ENCODE peak calls at places on chromosomes 3 and 15, in four cellular contexts. O, A, R and J are unnamed samples.

GRCh38 chr15:42104095-42104891 is 9.9 kb upstream of the PLA2G4D start:
- DNase-seq in A (peak), R (no peak), O (no peak), J (no peak)

GRCh38 chr15:24878153-24878552 is 76.6 kb upstream of the SNRPN start:
- DNase-seq in A (peak), O (peak), R (no peak), J (no peak)

GRCh38 chr15:70036585-70037343 is 61.0 kb downstream of the TLE3 start:
- DNase-seq in A (peak), R (peak), O (no peak), J (peak)

GRCh38 chr3:13301295-13301987 is 118.7 kb downstream of the NUP210 start:
- DNase-seq in R (no peak), A (no peak), O (peak), J (peak)

GRCh38 chr3:53159415-53160135 is 1.4 kb upstream of the PRKCD start:
- DNase-seq in R (peak), O (no peak), A (no peak), J (peak)

GRCh38 chr15:57215371-57215770 is 160.9 kb upstream of the CGNL1 start:
- DNase-seq in A (no peak), R (no peak), O (no peak), J (no peak)

GRCh38 chr15:41851755-41852370 is 13.2 kb downstream of the PLA2G4B start:
- DNase-seq in R (no peak), A (no peak), O (no peak), J (no peak)

GRCh38 chr15:70469651-70470555 is 293.5 kb downstream of the UACA start:
- DNase-seq in R (no peak), A (no peak), O (no peak), J (no peak)

GRCh38 chr3:9499455-9500107 is 54.0 kb downstream of the LHFPL4 start:
- DNase-seq in R (no peak), A (no peak), O (no peak), J (peak)

GRCh38 chr3:179068779-179069530 is 2.7 kb downstream of the ZMAT3 start:
- DNase-seq in O (no peak), R (no peak), A (no peak), J (no peak)

GRCh38 chr15:66847565-66847991 is 145.5 kb downstream of the SMAD6 start:
- DNase-seq in R (peak), O (no peak), A (no peak), J (no peak)

GRCh38 chr15:50452927-50453326 is 28.7 kb downstream of the USP8 start:
- DNase-seq in R (no peak), A (no peak), O (no peak), J (no peak)

GRCh38 chr15:48962662-48963523 is 826 bp downstream of the SHC4 start:
- DNase-seq in A (peak), R (no peak), O (no peak), J (peak)

GRCh38 chr3:161275919-161276318 is 54.8 kb downstream of the NMD3 start:
- DNase-seq in O (no peak), R (no peak), A (no peak), J (no peak)

GRCh38 chr3:46692566-46692983 is 904 bp downstream of the ALS2CL start:
- DNase-seq in O (peak), R (peak), A (peak), J (no peak)

GRCh38 chr3:111732248-111732879 is 126.7 kb upstream of the PHLDB2 start:
- DNase-seq in A (no peak), O (no peak), R (peak), J (peak)

GRCh38 chr3:188558343-188559068 is 404.5 kb downstream of the LPP start:
- DNase-seq in A (no peak), R (no peak), O (peak), J (no peak)

GRCh38 chr15:72272997-72273352 is 621 bp upstream of the PARP6 start:
- DNase-seq in O (no peak), A (no peak), R (no peak), J (no peak)

GRCh38 chr3:60133269-60133877 is 1083.5 kb upstream of the CFAP20DC start:
- DNase-seq in O (no peak), A (no peak), R (no peak), J (no peak)

GRCh38 chr3:21390856-21391255 is 360.2 kb downstream of the ZNF385D start:
- DNase-seq in R (no peak), O (peak), A (no peak), J (no peak)

GRCh38 chr3:100045696-100046095 is 68.6 kb downstream of the FILIP1L start:
- DNase-seq in A (peak), O (peak), R (no peak), J (peak)

GRCh38 chr3:146222204-146223046 is 28.5 kb downstream of the PLSCR4 start:
- DNase-seq in A (no peak), R (no peak), O (peak), J (peak)

GRCh38 chr3:182138388-182138787 is 426.7 kb downstream of the SOX2 start:
- DNase-seq in O (no peak), A (no peak), R (no peak), J (no peak)

GRCh38 chr3:140911822-140912221 is 29.8 kb upstream of the SLC25A36 start:
- DNase-seq in R (no peak), O (no peak), A (no peak), J (no peak)

GRCh38 chr15:49926731-49927130 is 192.3 kb downstream of the ATP8B4 start:
- DNase-seq in O (no peak), A (no peak), R (no peak), J (no peak)

GRCh38 chr3:189824629-189825312 is 193.6 kb downstream of the TP63 start:
- DNase-seq in A (no peak), R (no peak), O (peak), J (peak)

GRCh38 chr3:38097446-38098375 is 39.2 kb downstream of the ACAA1 start:
- DNase-seq in A (peak), O (no peak), R (no peak), J (peak)

GRCh38 chr15:66765478-66766281 is 63.6 kb downstream of the SMAD6 start:
- DNase-seq in O (peak), R (peak), A (peak), J (peak)

GRCh38 chr15:67865331-67865730 is 25.5 kb upstream of the RNU6-1 start:
- DNase-seq in A (no peak), O (peak), R (no peak), J (peak)

GRCh38 chr3:87420171-87420570 is 143.8 kb upstream of the POU1F1 start:
- DNase-seq in R (no peak), A (no peak), O (peak), J (no peak)

GRCh38 chr3:182133752-182134151 is 422.0 kb downstream of the SOX2 start:
- DNase-seq in R (no peak), O (peak), A (no peak), J (no peak)

GRCh38 chr15:68822818-68823217 is 2.1 kb upstream of the ANP32A start:
- DNase-seq in R (no peak), O (no peak), A (no peak), J (no peak)

GRCh38 chr15:31977138-31977537 is 53.2 kb upstream of the CHRNA7 start:
- DNase-seq in O (no peak), R (no peak), A (no peak), J (no peak)

GRCh38 chr15:31973197-31973596 is 57.1 kb upstream of the CHRNA7 start:
- DNase-seq in O (no peak), R (no peak), A (no peak), J (no peak)

GRCh38 chr15:31974154-31974794 is 56.0 kb upstream of the CHRNA7 start:
- DNase-seq in A (no peak), O (no peak), R (no peak), J (no peak)

GRCh38 chr15:31975446-31976229 is 54.7 kb upstream of the CHRNA7 start:
- DNase-seq in A (no peak), R (no peak), O (no peak), J (no peak)

DNA sequence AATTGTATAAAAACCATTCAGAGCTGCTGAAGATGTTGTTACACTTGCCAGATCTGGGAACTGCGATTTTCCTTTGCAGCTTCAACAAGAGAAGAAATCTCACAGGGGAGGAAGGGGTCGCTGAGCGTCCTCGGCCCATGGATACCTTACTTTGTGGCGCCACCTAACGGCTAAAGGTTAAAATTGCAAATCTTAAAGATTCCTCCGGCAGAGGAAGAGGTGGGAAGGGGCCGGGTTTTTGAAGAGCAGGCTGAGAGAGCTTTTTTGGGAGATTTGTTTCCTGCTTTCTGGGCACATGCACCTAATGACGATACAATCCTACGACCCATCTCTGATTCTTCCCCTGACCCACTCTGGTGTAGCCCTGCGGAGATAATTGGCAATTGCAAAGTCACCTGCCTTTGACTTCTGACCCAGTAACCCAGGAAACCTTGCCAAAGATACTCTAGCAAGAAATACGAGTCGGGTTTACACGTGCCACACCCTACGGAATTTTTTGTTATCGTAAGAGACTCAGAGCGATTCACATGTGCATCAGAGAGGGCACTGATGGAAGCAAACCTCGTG is 55.4 kb upstream of the CHRNA7 start:
- DNase-seq in R (no peak), A (no peak), O (no peak), J (no peak)
- H3K4me3 ChIP-seq in R (peak), A (no peak), O (peak), J (no peak)

GRCh38 chr3:73848173-73848751 is 223.5 kb upstream of the PDZRN3 start:
- DNase-seq in A (no peak), O (peak), R (no peak), J (peak)
- TF ChIP-seq CTCF in A (peak), O (peak), R (peak), J (peak)

DNA sequence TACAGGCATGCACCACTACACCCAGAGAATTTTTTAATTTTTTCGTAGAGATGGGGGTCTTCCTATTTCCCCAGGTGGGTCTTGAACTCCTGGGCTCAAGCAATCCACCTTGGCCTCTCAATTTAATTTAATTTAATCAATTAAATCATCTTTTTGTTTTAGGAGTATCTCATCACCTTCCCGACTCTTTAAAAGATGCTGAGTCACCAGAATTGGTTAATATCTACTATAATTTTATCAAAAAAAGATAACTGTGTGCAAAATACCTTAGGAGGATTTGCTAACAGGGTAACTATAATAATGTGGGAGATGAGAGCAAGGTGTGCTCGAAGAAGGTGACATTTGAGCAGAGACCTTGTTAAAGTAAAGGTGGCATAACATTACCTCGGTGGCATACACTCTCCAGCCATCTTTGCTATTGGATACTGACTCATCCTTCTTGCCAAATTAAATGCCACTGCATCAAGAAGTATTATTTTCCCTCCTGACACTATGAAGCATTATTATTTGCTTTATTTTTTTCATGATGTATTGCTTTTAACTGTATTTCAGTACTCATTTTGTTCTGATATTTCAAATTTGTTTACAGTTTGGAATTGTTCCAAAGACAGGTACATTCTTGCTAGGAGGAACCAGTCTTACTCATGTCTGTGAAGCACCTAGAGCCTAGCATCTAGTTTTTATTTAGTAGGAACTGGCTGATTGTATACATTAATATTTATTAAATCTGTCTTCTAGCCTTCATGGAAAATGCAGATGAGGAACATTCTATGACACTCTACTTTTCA is 200.7 kb downstream of the MBNL1 start:
- DNase-seq in R (no peak), A (no peak), O (no peak), J (peak)
- H3K4me3 ChIP-seq in R (no peak), A (no peak), O (no peak), J (no peak)

GRCh38 chr15:90648137-90649070 is 68.7 kb upstream of the BLM start:
- DNase-seq in A (peak), R (peak), O (peak), J (peak)

GRCh38 chr15:90646662-90647305 is 70.4 kb upstream of the BLM start:
- DNase-seq in R (no peak), A (no peak), O (no peak), J (no peak)

GRCh38 chr15:90647326-90647725 is 69.8 kb upstream of the BLM start:
- DNase-seq in R (no peak), O (no peak), A (no peak), J (no peak)

GRCh38 chr15:90650956-90651689 is 66.0 kb upstream of the BLM start:
- DNase-seq in R (no peak), O (no peak), A (no peak), J (no peak)

DNA sequence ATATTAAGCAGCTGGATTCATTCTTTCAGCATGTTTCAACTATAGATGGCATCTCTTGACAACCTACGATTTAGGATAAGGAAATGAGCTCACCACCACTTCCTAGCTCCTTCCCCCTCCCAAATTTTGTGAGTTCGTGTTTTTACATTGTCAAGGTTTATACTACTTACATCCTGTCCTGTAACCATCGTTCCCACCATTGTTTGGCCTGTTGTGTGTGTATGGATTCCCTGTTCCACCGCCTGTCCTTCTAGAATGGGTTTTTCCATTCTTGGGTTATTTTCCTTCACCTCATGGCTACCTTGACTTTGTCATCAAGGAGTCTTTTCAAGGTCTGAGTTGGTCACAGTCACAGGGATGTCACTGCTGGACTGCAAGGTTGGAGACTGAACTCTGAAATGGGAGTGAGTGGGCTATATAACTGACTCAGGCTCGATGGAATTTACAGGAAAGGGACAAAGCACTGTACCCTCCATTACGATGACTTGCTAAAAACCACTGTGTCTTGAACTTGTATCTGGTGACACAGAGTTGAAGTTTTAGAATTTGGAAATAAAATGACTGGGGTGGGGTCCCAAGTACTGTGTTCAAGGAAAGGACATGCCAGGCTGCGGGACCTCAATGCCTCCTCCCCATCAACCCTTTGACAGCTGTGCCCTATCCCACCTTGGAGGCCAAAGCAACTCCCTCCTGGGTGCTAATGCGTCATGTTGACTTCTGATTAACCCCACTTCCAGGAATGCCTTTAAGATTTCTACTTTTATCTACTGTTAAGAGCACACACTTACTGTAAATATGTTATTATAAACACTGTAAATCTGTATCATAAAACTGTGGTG is 66.8 kb upstream of the BLM start:
- DNase-seq in A (no peak), O (peak), R (no peak), J (peak)
- TF ChIP-seq CTCF in A (no peak), O (no peak), R (no peak), J (no peak)